ENCODE peak calls at places on chromosomes 11 and 22, in four cellular contexts. D is ovary, W is heart left ventricle, G is IMR-90. E is an unnamed sample.

GRCh38 chr11:65493367-65494176 is 5.3 kb upstream of the MALAT1 start:
- DNase-seq in D (peak), W (peak), G (peak), E (peak)

GRCh38 chr11:117828641-117829368 is 4.3 kb upstream of the FXYD2 start:
- DNase-seq in D (peak), W (peak), G (peak), E (peak)

GRCh38 chr11:133835258-133836075 is 9.8 kb downstream of the SPATA19 start:
- DNase-seq in D (no peak), W (no peak), G (peak), E (peak)

GRCh38 chr11:72658989-72659640 is 15.1 kb downstream of the PDE2A start:
- DNase-seq in D (no peak), W (no peak), G (no peak), E (no peak)

GRCh38 chr11:45154276-45154675 is 7.8 kb downstream of the PRDM11 start:
- DNase-seq in D (no peak), W (no peak), G (no peak), E (no peak)

GRCh38 chr22:48319321-48320047 is 1508.2 kb downstream of the BRD1 start:
- DNase-seq in D (no peak), W (no peak), G (no peak), E (no peak)

GRCh38 chr22:46321387-46321775 is 14.1 kb upstream of the TRMU start:
- DNase-seq in D (no peak), W (no peak), G (no peak), E (no peak)

GRCh38 chr11:78449866-78450265 is 32.2 kb upstream of the GAB2 start:
- DNase-seq in D (no peak), W (no peak), G (peak), E (no peak)

GRCh38 chr22:39313258-39314001 is 6.0 kb downstream of the RPL3 start:
- DNase-seq in D (no peak), W (no peak), G (no peak), E (no peak)

GRCh38 chr11:2211113-2211971 is 39.7 kb upstream of the TH start:
- DNase-seq in D (peak), W (peak), G (no peak), E (no peak)

GRCh38 chr22:43152001-43152354 is 619 bp downstream of the TSPO start:
- DNase-seq in D (no peak), W (no peak), G (no peak), E (no peak)

GRCh38 chr22:43152355-43153071 is 1.2 kb downstream of the TSPO start:
- DNase-seq in D (peak), W (peak), G (peak), E (peak)

GRCh38 chr22:43150731-43151206 is 590 bp upstream of the TSPO start:
- DNase-seq in D (no peak), W (no peak), G (no peak), E (no peak)

GRCh38 chr22:43153916-43154315 is 2.6 kb downstream of the TSPO start:
- DNase-seq in D (no peak), W (no peak), G (no peak), E (peak)

GRCh38 chr22:43151251-43152000 is at the start of gene TSPO:
- DNase-seq in D (peak), W (peak), G (peak), E (peak)
- TF ChIP-seq POLR2A in D (no peak), W (peak), G (no peak), E (peak)

DNA sequence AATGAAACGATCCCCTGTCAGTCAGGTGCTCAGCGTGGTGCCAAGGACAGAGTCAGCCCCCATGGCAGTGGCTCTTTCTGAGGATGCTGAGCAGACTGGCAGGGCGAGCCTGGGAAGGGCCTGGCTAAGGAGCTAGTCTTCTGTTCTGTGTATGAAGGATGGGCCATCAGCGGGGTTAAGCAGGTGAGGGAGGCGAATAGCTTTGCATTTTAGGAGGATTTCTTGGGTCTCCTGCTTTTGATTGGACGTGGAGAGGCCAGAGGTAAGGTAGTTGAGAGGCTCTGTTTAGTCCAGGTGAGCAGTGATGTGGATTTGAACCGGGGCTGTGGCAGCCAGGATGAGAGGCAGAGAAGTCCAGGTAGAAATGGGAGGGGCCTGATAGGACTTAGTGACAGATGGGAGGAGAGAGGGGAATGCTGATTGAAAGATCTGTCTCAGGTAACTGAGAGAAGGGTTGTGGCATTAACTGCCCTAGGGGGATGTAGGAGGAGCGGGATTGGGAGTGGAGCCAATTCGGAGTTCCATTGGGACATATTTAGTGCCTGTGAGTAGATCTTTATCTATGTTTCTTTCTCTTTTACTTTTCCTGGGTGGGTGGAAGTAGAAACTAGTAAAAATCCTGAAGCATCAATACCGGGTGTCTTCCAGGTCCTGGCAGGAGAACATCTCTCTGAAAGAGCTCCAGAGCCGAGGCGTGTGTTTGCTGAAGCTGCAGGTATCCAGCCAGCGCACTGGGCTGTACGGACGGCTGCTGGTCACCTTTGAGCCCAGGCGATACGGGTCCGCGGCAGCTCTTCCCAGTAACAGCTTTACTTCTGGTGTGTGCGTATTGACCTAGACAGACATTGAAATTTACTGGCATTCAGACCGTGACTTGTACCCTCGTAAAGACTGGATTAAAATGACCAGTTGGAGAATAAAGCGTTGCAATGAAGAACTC is 2.0 kb downstream of the IGHMBP2 start:
- DNase-seq in D (no peak), W (no peak), G (no peak), E (no peak)
- H3K4me3 ChIP-seq in D (no peak), W (peak), G (no peak), E (peak)

GRCh38 chr11:59545179-59546020 is 34.1 kb downstream of the OR4D9 start:
- DNase-seq in D (peak), W (no peak), G (peak), E (peak)
- TF ChIP-seq POLR2A in D (peak), W (no peak), G (no peak), E (peak)

GRCh38 chr11:57598831-57599155 is 1.3 kb downstream of the SERPING1 start:
- DNase-seq in D (no peak), W (no peak), G (peak), E (no peak)
- H3K4me3 ChIP-seq in D (peak), W (peak), G (peak), E (no peak)

GRCh38 chr22:19396934-19397728 is 34.4 kb downstream of the HIRA start:
- DNase-seq in D (no peak), W (no peak), G (no peak), E (no peak)

GRCh38 chr22:19396561-19396933 is 35.0 kb downstream of the HIRA start:
- DNase-seq in D (no peak), W (no peak), G (no peak), E (no peak)

GRCh38 chr22:19397729-19398094 is 33.8 kb downstream of the HIRA start:
- DNase-seq in D (no peak), W (no peak), G (no peak), E (no peak)

GRCh38 chr22:19398680-19399079 is 32.9 kb downstream of the HIRA start:
- DNase-seq in D (no peak), W (no peak), G (no peak), E (no peak)

DNA sequence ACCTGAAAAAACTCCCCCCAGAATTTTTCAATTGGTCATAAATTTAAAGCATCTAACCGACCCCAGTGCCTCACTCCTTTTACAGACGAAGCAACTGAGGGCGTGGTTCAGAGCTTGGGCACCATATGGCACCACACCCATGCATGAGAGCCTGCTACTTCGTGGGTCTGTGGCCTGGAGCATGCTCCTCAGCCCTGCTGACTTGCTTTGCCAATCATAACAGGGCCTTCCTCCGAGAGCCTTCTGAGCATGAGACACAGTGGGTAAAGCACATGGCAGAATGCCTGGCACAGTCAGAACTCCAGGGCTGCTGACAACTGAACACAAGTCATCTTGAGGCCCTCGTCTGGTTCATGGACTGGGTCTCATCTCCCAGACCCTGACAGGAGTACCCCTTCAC is 33.3 kb downstream of the HIRA start:
- DNase-seq in D (no peak), W (no peak), G (no peak), E (no peak)
- TF ChIP-seq POLR2A in D (no peak), W (no peak), G (no peak), E (no peak)

GRCh38 chr11:12086271-12087074 is 23.9 kb upstream of the MICAL2 start:
- DNase-seq in D (no peak), W (peak), G (peak), E (peak)

GRCh38 chr11:12088047-12088481 is 22.3 kb upstream of the MICAL2 start:
- DNase-seq in D (no peak), W (peak), G (peak), E (peak)

GRCh38 chr11:12085371-12086251 is 24.8 kb upstream of the MICAL2 start:
- DNase-seq in D (no peak), W (no peak), G (peak), E (no peak)

GRCh38 chr11:12088531-12088930 is 21.9 kb upstream of the MICAL2 start:
- DNase-seq in D (no peak), W (no peak), G (no peak), E (no peak)

GRCh38 chr11:12087075-12087775 is 23.2 kb upstream of the MICAL2 start:
- DNase-seq in D (no peak), W (no peak), G (peak), E (peak)
- H3K4me3 ChIP-seq in D (no peak), W (no peak), G (peak), E (no peak)

E was measured in NB4.